ENCODE peak calls at places on chromosomes 13 and 19, in six cellular contexts. One of them, this sample, is unnamed.

GRCh38 chr13:20159646-20160345 is 1.1 kb downstream of the GJA3 start:
- DNase-seq in HCT116: no peak
- DNase-seq in uterus: no peak
- DNase-seq in cardiac muscle cell: peak; percentile 65
- DNase-seq in adipocyte: peak; percentile 46
- DNase-seq in body of pancreas: no peak
- DNase-seq in this sample: no peak

GRCh38 chr13:27783111-27783510 is 9.2 kb upstream of the GSX1 start:
- DNase-seq in HCT116: no peak
- DNase-seq in uterus: no peak
- DNase-seq in cardiac muscle cell: peak; percentile 51
- DNase-seq in adipocyte: peak; percentile 30
- DNase-seq in body of pancreas: peak; percentile 8
- DNase-seq in this sample: no peak

GRCh38 chr13:40317980-40318327 is 348.5 kb downstream of the FOXO1 start:
- DNase-seq in HCT116: no peak
- DNase-seq in uterus: no peak
- DNase-seq in cardiac muscle cell: no peak
- DNase-seq in adipocyte: no peak
- DNase-seq in body of pancreas: no peak
- DNase-seq in this sample: no peak

GRCh38 chr13:29771247-29771646 is 79.2 kb downstream of the UBL3 start:
- DNase-seq in HCT116: peak; percentile 37
- DNase-seq in uterus: no peak
- DNase-seq in cardiac muscle cell: peak; percentile 8
- DNase-seq in adipocyte: peak; percentile 72
- DNase-seq in body of pancreas: no peak
- DNase-seq in this sample: no peak

GRCh38 chr13:65789815-65790214 is 1440.3 kb downstream of the PCDH9 start:
- DNase-seq in HCT116: no peak
- DNase-seq in uterus: no peak
- DNase-seq in cardiac muscle cell: no peak
- DNase-seq in adipocyte: peak; percentile 50
- DNase-seq in body of pancreas: no peak
- DNase-seq in this sample: no peak

GRCh38 chr13:19818223-19818842 is 35.6 kb upstream of the PSPC1 start:
- DNase-seq in HCT116: peak; percentile 65
- DNase-seq in uterus: no peak
- DNase-seq in cardiac muscle cell: peak; percentile 75
- DNase-seq in adipocyte: no peak
- DNase-seq in body of pancreas: peak; percentile 41
- DNase-seq in this sample: peak; percentile 32

GRCh38 chr19:32372726-32373613 is 27.6 kb downstream of the ZNF507 start:
- DNase-seq in HCT116: no peak
- DNase-seq in uterus: no peak
- DNase-seq in cardiac muscle cell: no peak
- DNase-seq in adipocyte: no peak
- DNase-seq in body of pancreas: no peak
- DNase-seq in this sample: no peak

GRCh38 chr19:51094696-51095279 is 12.1 kb upstream of the KLK14 start:
- DNase-seq in HCT116: no peak
- DNase-seq in uterus: no peak
- DNase-seq in cardiac muscle cell: peak; percentile 68
- DNase-seq in adipocyte: peak; percentile 51
- DNase-seq in body of pancreas: no peak
- DNase-seq in this sample: no peak

GRCh38 chr13:97285221-97285955 is 63.3 kb downstream of the MBNL2 start:
- DNase-seq in HCT116: no peak
- DNase-seq in uterus: no peak
- DNase-seq in cardiac muscle cell: no peak
- DNase-seq in adipocyte: no peak
- DNase-seq in body of pancreas: no peak
- DNase-seq in this sample: no peak

GRCh38 chr13:41955605-41956004 is 5.3 kb downstream of the VWA8 start:
- DNase-seq in HCT116: no peak
- DNase-seq in uterus: no peak
- DNase-seq in cardiac muscle cell: no peak
- DNase-seq in adipocyte: no peak
- DNase-seq in body of pancreas: no peak
- DNase-seq in this sample: no peak

GRCh38 chr13:27174766-27175455 is 3.3 kb upstream of the USP12 start:
- DNase-seq in HCT116: no peak
- DNase-seq in uterus: no peak
- DNase-seq in cardiac muscle cell: no peak
- DNase-seq in adipocyte: peak; percentile 91
- DNase-seq in body of pancreas: no peak
- DNase-seq in this sample: no peak

GRCh38 chr19:17829855-17830566 is 8.7 kb upstream of the INSL3 start:
- DNase-seq in HCT116: peak; percentile 72
- DNase-seq in uterus: no peak
- DNase-seq in cardiac muscle cell: peak; percentile 69
- DNase-seq in adipocyte: no peak
- DNase-seq in body of pancreas: no peak
- DNase-seq in this sample: no peak

GRCh38 chr19:11261902-11262839 is at the start of gene DOCK6:
- DNase-seq in HCT116: no peak
- DNase-seq in uterus: peak; percentile 42
- DNase-seq in cardiac muscle cell: peak; percentile 49
- DNase-seq in adipocyte: peak; percentile 72
- DNase-seq in body of pancreas: peak; percentile 41
- DNase-seq in this sample: no peak

GRCh38 chr19:58380037-58380735 is 644 bp downstream of the ZNF837 start:
- DNase-seq in HCT116: no peak
- DNase-seq in uterus: no peak
- DNase-seq in cardiac muscle cell: no peak
- DNase-seq in adipocyte: no peak
- DNase-seq in body of pancreas: no peak
- DNase-seq in this sample: no peak

GRCh38 chr13:31756346-31756745 is 17.0 kb downstream of the RXFP2 start:
- DNase-seq in HCT116: no peak
- DNase-seq in uterus: peak; percentile 25
- DNase-seq in cardiac muscle cell: no peak
- DNase-seq in adipocyte: peak; percentile 54
- DNase-seq in body of pancreas: no peak
- DNase-seq in this sample: peak; percentile 55

GRCh38 chr13:94346261-94347019 is 133.0 kb downstream of the DCT start:
- DNase-seq in HCT116: no peak
- DNase-seq in uterus: no peak
- DNase-seq in cardiac muscle cell: no peak
- DNase-seq in adipocyte: no peak
- DNase-seq in body of pancreas: no peak
- DNase-seq in this sample: no peak

GRCh38 chr13:24038405-24038804 is 122.1 kb upstream of the SPATA13 start:
- DNase-seq in HCT116: no peak
- DNase-seq in uterus: no peak
- DNase-seq in cardiac muscle cell: no peak
- DNase-seq in adipocyte: peak; percentile 55
- DNase-seq in body of pancreas: no peak
- DNase-seq in this sample: peak; percentile 13

GRCh38 chr19:2202366-2202765 is 33.8 kb downstream of the PLEKHJ1 start:
- DNase-seq in HCT116: no peak
- DNase-seq in uterus: no peak
- DNase-seq in cardiac muscle cell: no peak
- DNase-seq in adipocyte: no peak
- DNase-seq in body of pancreas: no peak
- DNase-seq in this sample: no peak

GRCh38 chr19:28466107-28467045 is 746.6 kb downstream of the UQCRFS1 start:
- DNase-seq in HCT116: no peak
- DNase-seq in uterus: no peak
- DNase-seq in cardiac muscle cell: peak; percentile 76
- DNase-seq in adipocyte: peak; percentile 66
- DNase-seq in body of pancreas: peak; percentile 77
- DNase-seq in this sample: peak; percentile 21

GRCh38 chr19:16376649-16377048 is 52.0 kb downstream of the KLF2 start:
- DNase-seq in HCT116: no peak
- DNase-seq in uterus: no peak
- DNase-seq in cardiac muscle cell: peak; percentile 52
- DNase-seq in adipocyte: no peak
- DNase-seq in body of pancreas: no peak
- DNase-seq in this sample: no peak

GRCh38 chr19:30883071-30883470 is 466.2 kb downstream of the TSHZ3 start:
- DNase-seq in HCT116: no peak
- DNase-seq in uterus: no peak
- DNase-seq in cardiac muscle cell: no peak
- DNase-seq in adipocyte: no peak
- DNase-seq in body of pancreas: no peak
- DNase-seq in this sample: no peak

GRCh38 chr19:6723738-6724137 is 3.3 kb upstream of the C3 start:
- DNase-seq in HCT116: no peak
- DNase-seq in uterus: no peak
- DNase-seq in cardiac muscle cell: no peak
- DNase-seq in adipocyte: peak; percentile 20
- DNase-seq in body of pancreas: peak; percentile 39
- DNase-seq in this sample: no peak

GRCh38 chr13:79407349-79407979 is 1.4 kb upstream of the RBM26 start:
- DNase-seq in HCT116: no peak
- DNase-seq in uterus: no peak
- DNase-seq in cardiac muscle cell: no peak
- DNase-seq in adipocyte: no peak
- DNase-seq in body of pancreas: no peak
- DNase-seq in this sample: no peak

GRCh38 chr13:113759525-113760137 is 605 bp downstream of the TMEM255B start:
- DNase-seq in HCT116: no peak
- DNase-seq in uterus: peak; percentile 22
- DNase-seq in cardiac muscle cell: peak; percentile 13
- DNase-seq in adipocyte: peak; percentile 58
- DNase-seq in body of pancreas: peak; percentile 8
- DNase-seq in this sample: no peak

GRCh38 chr19:40444181-40445005 is at the start of gene SERTAD3:
- DNase-seq in HCT116: peak; percentile 85
- DNase-seq in uterus: peak; percentile 98
- DNase-seq in cardiac muscle cell: peak; percentile 99
- DNase-seq in adipocyte: peak; percentile 99
- DNase-seq in body of pancreas: peak; percentile 98
- DNase-seq in this sample: peak; percentile 91

GRCh38 chr13:109348514-109349340 is 437.7 kb downstream of the IRS2 start:
- DNase-seq in HCT116: no peak
- DNase-seq in uterus: no peak
- DNase-seq in cardiac muscle cell: no peak
- DNase-seq in adipocyte: peak; percentile 11
- DNase-seq in body of pancreas: no peak
- DNase-seq in this sample: peak; percentile 73

GRCh38 chr19:31255174-31255862 is 93.9 kb downstream of the TSHZ3 start:
- DNase-seq in HCT116: no peak
- DNase-seq in uterus: no peak
- DNase-seq in cardiac muscle cell: no peak
- DNase-seq in adipocyte: no peak
- DNase-seq in body of pancreas: no peak
- DNase-seq in this sample: no peak

GRCh38 chr19:51131780-51132680 is 7.3 kb downstream of the SIGLEC9 start:
- DNase-seq in HCT116: peak; percentile 10
- DNase-seq in uterus: no peak
- DNase-seq in cardiac muscle cell: peak; percentile 44
- DNase-seq in adipocyte: no peak
- DNase-seq in body of pancreas: peak; percentile 63
- DNase-seq in this sample: no peak

GRCh38 chr19:35806597-35806996 is 6.0 kb downstream of the PRODH2 start:
- DNase-seq in HCT116: no peak
- DNase-seq in uterus: no peak
- DNase-seq in cardiac muscle cell: no peak
- DNase-seq in adipocyte: no peak
- DNase-seq in body of pancreas: no peak
- DNase-seq in this sample: no peak
- H3K4me1 ChIP-seq in HCT116: no peaks in the 10 kb centered on the region
- H3K4me1 ChIP-seq in uterus: no peaks in the 10 kb centered on the region
- H3K4me1 ChIP-seq in cardiac muscle cell: no peaks in the 10 kb centered on the region
- H3K4me1 ChIP-seq in adipocyte: no peaks in the 10 kb centered on the region
- H3K4me1 ChIP-seq in body of pancreas: no peaks in the 10 kb centered on the region
- H3K4me1 ChIP-seq in this sample: no peaks in the 10 kb centered on the region

GRCh38 chr19:29665215-29665825 is at the start of gene PLEKHF1:
- DNase-seq in HCT116: peak; percentile 48
- DNase-seq in uterus: peak; percentile 93
- DNase-seq in cardiac muscle cell: peak; percentile 92
- DNase-seq in adipocyte: peak; percentile 95
- DNase-seq in body of pancreas: peak; percentile 89
- DNase-seq in this sample: peak; percentile 66

GRCh38 chr19:29662604-29663404 is 2.5 kb upstream of the PLEKHF1 start:
- DNase-seq in HCT116: no peak
- DNase-seq in uterus: peak; percentile 82
- DNase-seq in cardiac muscle cell: peak; percentile 11
- DNase-seq in adipocyte: peak; percentile 96
- DNase-seq in body of pancreas: peak; percentile 74
- DNase-seq in this sample: no peak

GRCh38 chr19:29664753-29665214 is 477 bp upstream of the PLEKHF1 start:
- DNase-seq in HCT116: no peak
- DNase-seq in uterus: no peak
- DNase-seq in cardiac muscle cell: no peak
- DNase-seq in adipocyte: no peak
- DNase-seq in body of pancreas: no peak
- DNase-seq in this sample: no peak

GRCh38 chr19:29662278-29662603 is 3.0 kb upstream of the PLEKHF1 start:
- DNase-seq in HCT116: no peak
- DNase-seq in uterus: no peak
- DNase-seq in cardiac muscle cell: no peak
- DNase-seq in adipocyte: no peak
- DNase-seq in body of pancreas: no peak
- DNase-seq in this sample: no peak

GRCh38 chr19:29663861-29664752 is 1.2 kb upstream of the PLEKHF1 start:
- DNase-seq in HCT116: no peak
- DNase-seq in uterus: no peak
- DNase-seq in cardiac muscle cell: no peak
- DNase-seq in adipocyte: peak; percentile 21
- DNase-seq in body of pancreas: no peak
- DNase-seq in this sample: peak; percentile 82
- H3K4me1 ChIP-seq in HCT116: peaks cover 35% of the 10 kb centered on the region
- H3K4me1 ChIP-seq in uterus: peaks cover 27% of the 10 kb centered on the region
- H3K4me1 ChIP-seq in cardiac muscle cell: peaks cover 24% of the 10 kb centered on the region
- H3K4me1 ChIP-seq in adipocyte: peaks cover 63% of the 10 kb centered on the region
- H3K4me1 ChIP-seq in body of pancreas: peaks cover 70% of the 10 kb centered on the region
- H3K4me1 ChIP-seq in this sample: peaks cover 30% of the 10 kb centered on the region

DNA sequence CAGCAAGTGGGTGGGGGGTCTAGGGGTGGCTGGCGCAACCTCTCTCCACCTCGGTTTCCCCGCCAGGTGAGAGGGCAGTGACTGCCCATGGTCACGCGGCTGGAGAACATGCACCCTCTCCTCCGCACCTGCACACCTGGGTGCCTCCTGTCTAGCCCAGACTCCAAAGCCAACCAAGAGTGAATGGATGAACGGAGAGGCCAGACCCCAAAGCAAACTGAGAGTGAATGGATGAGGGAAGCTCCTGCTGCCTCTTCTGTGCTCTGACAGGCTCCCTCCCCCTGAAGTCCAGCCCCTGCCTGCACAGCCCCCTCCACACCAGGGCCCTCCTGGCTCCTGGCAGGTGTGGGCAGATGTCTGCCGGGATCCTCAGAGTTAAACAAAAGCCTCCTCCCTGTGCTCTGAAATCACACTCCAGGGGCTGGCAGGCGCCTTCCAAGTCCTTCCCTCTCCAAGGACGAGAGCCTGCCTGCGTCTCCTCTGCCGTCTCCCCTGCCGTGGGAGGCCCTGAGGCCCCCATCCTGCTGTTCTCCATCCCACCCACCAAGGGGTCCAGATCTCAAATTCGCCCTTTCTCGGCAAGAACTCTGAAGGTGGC is 2.2 kb downstream of the SBNO2 start:
- DNase-seq in HCT116: no peak
- DNase-seq in uterus: no peak
- DNase-seq in cardiac muscle cell: no peak
- DNase-seq in adipocyte: peak; percentile 48
- DNase-seq in body of pancreas: no peak
- DNase-seq in this sample: no peak
- H3K4me1 ChIP-seq in HCT116: peaks cover 47% of the 10 kb centered on the region
- H3K4me1 ChIP-seq in uterus: no peaks in the 10 kb centered on the region
- H3K4me1 ChIP-seq in cardiac muscle cell: peaks cover 20% of the 10 kb centered on the region
- H3K4me1 ChIP-seq in adipocyte: peaks cover 55% of the 10 kb centered on the region
- H3K4me1 ChIP-seq in body of pancreas: peaks cover 48% of the 10 kb centered on the region
- H3K4me1 ChIP-seq in this sample: peaks cover 9% of the 10 kb centered on the region

GRCh38 chr13:81458211-81458610 is 1117.3 kb upstream of the SPRY2 start:
- DNase-seq in HCT116: no peak
- DNase-seq in uterus: no peak
- DNase-seq in cardiac muscle cell: no peak
- DNase-seq in adipocyte: no peak
- DNase-seq in body of pancreas: no peak
- DNase-seq in this sample: no peak
- H3K4me1 ChIP-seq in HCT116: no peaks in the 10 kb centered on the region
- H3K4me1 ChIP-seq in uterus: no peaks in the 10 kb centered on the region
- H3K4me1 ChIP-seq in cardiac muscle cell: no peaks in the 10 kb centered on the region
- H3K4me1 ChIP-seq in adipocyte: no peaks in the 10 kb centered on the region
- H3K4me1 ChIP-seq in body of pancreas: no peaks in the 10 kb centered on the region
- H3K4me1 ChIP-seq in this sample: no peaks in the 10 kb centered on the region

This sample was measured in foreskin keratinocyte.